ENCODE peak calls at places on chromosomes 6 and 20, in six cellular contexts. E is astrocyte, A is AG09309, O is HL-60, S is prostate gland, Z is cardiac fibroblast. C is an unnamed sample.

GRCh38 chr6:155090166-155090565 is 95.1 kb downstream of the TIAM2 start:
- DNase-seq in Z (no peak), E (no peak), A (no peak), O (no peak), S (no peak), C (no peak)

GRCh38 chr6:70108230-70108629 is 194.7 kb downstream of the COL9A1 start:
- DNase-seq in O (no peak), S (no peak), Z (peak; percentile 72), A (no peak), E (peak; percentile 4), C (no peak)

GRCh38 chr20:37692447-37693166 is 1.2 kb upstream of the CTNNBL1 start:
- DNase-seq in E (no peak), S (no peak), O (no peak), A (no peak), Z (no peak), C (no peak)

GRCh38 chr20:1809121-1809520 is 86.1 kb upstream of the SIRPA start:
- DNase-seq in S (no peak), O (no peak), Z (peak; percentile 93), A (no peak), E (peak; percentile 95), C (no peak)

GRCh38 chr20:25676164-25676809 is 20.4 kb downstream of the ZNF337 start:
- DNase-seq in O (no peak), Z (peak; percentile 76), S (no peak), E (peak; percentile 73), A (peak; percentile 42), C (no peak)

GRCh38 chr20:61254881-61255589 is 3.0 kb downstream of the CDH4 start:
- DNase-seq in Z (peak; percentile 64), A (no peak), S (no peak), E (peak; percentile 72), O (no peak), C (no peak)

GRCh38 chr6:150606258-150607043 is 6.8 kb downstream of the PLEKHG1 start:
- DNase-seq in E (no peak), O (no peak), S (no peak), A (no peak), Z (no peak), C (no peak)

GRCh38 chr6:99026135-99026534 is 78.4 kb upstream of the FBXL4 start:
- DNase-seq in A (no peak), O (no peak), Z (peak; percentile 40), E (peak; percentile 26), S (no peak), C (no peak)

GRCh38 chr6:149463781-149464180 is 21.0 kb downstream of the ZC3H12D start:
- DNase-seq in O (no peak), A (no peak), S (no peak), E (no peak), Z (no peak), C (no peak)

GRCh38 chr20:49460916-49461315 is 21.6 kb downstream of the KCNB1 start:
- DNase-seq in O (no peak), Z (no peak), A (no peak), E (peak; percentile 34), S (no peak), C (no peak)

GRCh38 chr6:4774296-4774695 is 1.9 kb upstream of the CDYL start:
- DNase-seq in O (no peak), E (no peak), A (no peak), S (no peak), Z (no peak), C (no peak)

GRCh38 chr6:92024071-92024470 is 1395.3 kb downstream of the EPHA7 start:
- DNase-seq in A (no peak), E (no peak), O (no peak), S (no peak), Z (no peak), C (no peak)

GRCh38 chr6:33427585-33428218 is 7.8 kb downstream of the SYNGAP1 start:
- DNase-seq in S (peak; percentile 55), Z (no peak), E (no peak), O (no peak), A (no peak), C (no peak)

GRCh38 chr6:147507162-147508072 is 1.1 kb upstream of the SAMD5 start:
- DNase-seq in Z (peak; percentile 7), A (no peak), O (no peak), E (no peak), S (no peak), C (no peak)

GRCh38 chr6:111154981-111155380 is 67.7 kb downstream of the SLC16A10 start:
- DNase-seq in O (no peak), S (no peak), Z (no peak), E (no peak), A (no peak), C (no peak)

GRCh38 chr6:76885861-76886301 is 577.4 kb downstream of the HTR1B start:
- DNase-seq in S (no peak), E (no peak), Z (peak; percentile 81), A (no peak), O (no peak), C (no peak)

GRCh38 chr6:30885999-30886896 is 1.9 kb downstream of the DDR1 start:
- DNase-seq in Z (peak; percentile 72), O (no peak), A (no peak), E (peak; percentile 65), S (peak; percentile 94), C (no peak)

GRCh38 chr6:106609699-106610098 is 19.6 kb downstream of the RTN4IP1 start:
- DNase-seq in S (no peak), E (no peak), A (no peak), Z (peak; percentile 12), O (no peak), C (no peak)

GRCh38 chr6:20716865-20717264 is 182.6 kb downstream of the CDKAL1 start:
- DNase-seq in Z (no peak), A (no peak), E (no peak), O (no peak), S (no peak), C (no peak)

GRCh38 chr6:160005861-160006540 is 37.1 kb downstream of the IGF2R start:
- DNase-seq in Z (peak; percentile 40), E (peak; percentile 45), A (no peak), S (peak; percentile 25), O (no peak), C (no peak)

GRCh38 chr6:658244-658643 is 1.3 kb upstream of the HUS1B start:
- DNase-seq in A (peak; percentile 40), E (peak; percentile 94), Z (peak; percentile 58), O (no peak), S (no peak), C (no peak)

GRCh38 chr20:51462566-51463276 is 79.8 kb downstream of the NFATC2 start:
- DNase-seq in A (no peak), Z (peak; percentile 71), O (no peak), S (peak; percentile 35), E (peak; percentile 50), C (no peak)

GRCh38 chr6:164039954-164040375 is 625.4 kb downstream of the QKI start:
- DNase-seq in A (no peak), S (peak; percentile 17), Z (peak; percentile 59), O (no peak), E (no peak), C (no peak)

GRCh38 chr20:48342822-48343513 is 484.8 kb downstream of the PREX1 start:
- DNase-seq in A (no peak), Z (no peak), E (no peak), O (no peak), S (no peak), C (no peak)
- H3K4me3 ChIP-seq in A (no peak overlapping the region), Z (no peak overlapping the region), E (no peak overlapping the region), O (no peak overlapping the region), S (no peak overlapping the region), C (no peak overlapping the region)

GRCh38 chr6:97663252-97663651 is 380.2 kb upstream of the MMS22L start:
- DNase-seq in E (no peak), O (no peak), S (no peak), Z (no peak), A (no peak), C (no peak)
- H3K4me3 ChIP-seq in E (no peak overlapping the region), O (no peak overlapping the region), S (no peak overlapping the region), Z (no peak overlapping the region), A (no peak overlapping the region), C (no peak overlapping the region)

DNA sequence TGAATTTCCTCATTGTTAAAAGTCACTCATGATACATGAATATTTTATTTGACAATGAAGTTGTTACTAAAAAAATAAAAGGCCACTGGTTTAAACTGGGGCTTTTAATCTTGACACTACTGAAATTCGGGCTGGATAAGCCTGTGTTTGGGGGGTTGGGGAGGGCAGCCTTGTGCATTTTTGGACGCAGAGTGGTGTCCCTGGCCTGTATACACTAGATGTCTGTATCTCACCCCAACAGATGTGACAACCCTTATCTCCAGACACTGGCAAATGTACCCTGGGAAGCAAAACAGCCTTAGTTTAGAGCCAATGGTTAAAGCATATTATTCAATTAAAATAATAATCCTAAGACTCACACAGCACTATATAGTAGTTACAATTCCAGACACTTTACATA is 24.8 kb downstream of the MAN1A1 start:
- DNase-seq in Z (no peak), E (no peak), S (no peak), O (no peak), A (no peak), C (no peak)
- H3K4me3 ChIP-seq in Z (no peak overlapping the region), E (no peak overlapping the region), S (no peak overlapping the region), O (no peak overlapping the region), A (no peak overlapping the region), C (no peak overlapping the region)

GRCh38 chr20:32536861-32537656 is 48.1 kb downstream of the NOL4L start:
- DNase-seq in S (no peak), O (no peak), E (no peak), Z (no peak), A (no peak), C (no peak)
- H3K4me3 ChIP-seq in S (peak overlapping the region; percentile 40), O (peak overlapping the region; percentile 42), E (no peak overlapping the region), Z (no peak overlapping the region), A (peak overlapping the region; percentile 11), C (peak overlapping the region; percentile 46)